ENCODE peak calls at places on chromosome 17, in nine cellular contexts. Q is sigmoid colon, R is HCT116, K is upper lobe of left lung, Z is endothelial cell of umbilical vein, F is K562, V is Panc1, W is transverse colon, A is GM23338. S is an unnamed sample.

GRCh38 chr17:59327891-59328290 is 3.6 kb upstream of the YPEL2 start:
- DNase-seq in Q (no peak), R (no peak), K (no peak), Z (no peak), F (no peak), V (no peak), W (no peak), A (no peak), S (peak)

GRCh38 chr17:81121841-81122733 is 43.2 kb upstream of the PVALEF start:
- DNase-seq in Q (no peak), R (no peak), K (peak), Z (no peak), F (no peak), V (no peak), W (no peak), A (peak), S (no peak)

GRCh38 chr17:1693339-1693738 is 8.7 kb upstream of the PRPF8 start:
- DNase-seq in Q (no peak), R (no peak), K (no peak), Z (no peak), F (no peak), V (no peak), W (no peak), A (no peak), S (no peak)

GRCh38 chr17:67606896-67607604 is 110.7 kb upstream of the NOL11 start:
- DNase-seq in Q (no peak), R (no peak), K (no peak), Z (peak), F (no peak), V (no peak), W (no peak), A (peak), S (peak)

GRCh38 chr17:42276609-42277341 is 584 bp upstream of the STAT5B start:
- DNase-seq in Q (peak), R (no peak), K (no peak), Z (peak), F (peak), V (no peak), W (peak), A (peak), S (peak)

GRCh38 chr17:59572301-59572924 is 7.0 kb downstream of the DHX40 start:
- DNase-seq in Q (no peak), R (no peak), K (no peak), Z (no peak), F (no peak), V (no peak), W (no peak), A (no peak), S (no peak)

GRCh38 chr17:81809556-81809998 is 5.6 kb downstream of the GCGR start:
- DNase-seq in Q (no peak), R (no peak), K (no peak), Z (no peak), F (no peak), V (no peak), W (no peak), A (no peak), S (no peak)

GRCh38 chr17:47884905-47885735 is 10.9 kb upstream of the SP2 start:
- DNase-seq in Q (no peak), R (no peak), K (no peak), Z (no peak), F (no peak), V (no peak), W (peak), A (peak), S (no peak)

GRCh38 chr17:36482611-36483504 is 3.6 kb upstream of the ZNHIT3 start:
- DNase-seq in Q (peak), R (peak), K (peak), Z (peak), F (peak), V (peak), W (peak), A (peak), S (peak)

GRCh38 chr17:47239663-47240374 is 13.8 kb upstream of the ITGB3 start:
- DNase-seq in Q (peak), R (peak), K (peak), Z (peak), F (no peak), V (peak), W (peak), A (no peak), S (peak)

GRCh38 chr17:75633484-75634375 is 496 bp downstream of the SMIM5 start:
- DNase-seq in Q (peak), R (peak), K (peak), Z (peak), F (peak), V (peak), W (peak), A (peak), S (peak)

GRCh38 chr17:38572665-38573365 is 32.9 kb downstream of the SRCIN1 start:
- DNase-seq in Q (no peak), R (no peak), K (peak), Z (no peak), F (peak), V (no peak), W (no peak), A (peak), S (peak)

GRCh38 chr17:82713015-82713723 is 3.3 kb upstream of the FN3KRP start:
- DNase-seq in Q (no peak), R (no peak), K (peak), Z (no peak), F (no peak), V (no peak), W (no peak), A (no peak), S (no peak)

GRCh38 chr17:76512366-76513305 is 11.4 kb upstream of the RHBDF2 start:
- DNase-seq in Q (no peak), R (no peak), K (no peak), Z (no peak), F (no peak), V (no peak), W (no peak), A (no peak), S (no peak)

GRCh38 chr17:49843774-49844350 is 4.0 kb downstream of the TAC4 start:
- DNase-seq in Q (peak), R (no peak), K (no peak), Z (peak), F (peak), V (no peak), W (no peak), A (peak), S (no peak)

GRCh38 chr17:53061446-53061845 is 761.3 kb upstream of the KIF2B start:
- DNase-seq in Q (no peak), R (no peak), K (no peak), Z (no peak), F (no peak), V (no peak), W (no peak), A (peak), S (no peak)

GRCh38 chr17:74866198-74866835 is 6.5 kb downstream of the FDXR start:
- DNase-seq in Q (no peak), R (no peak), K (no peak), Z (no peak), F (no peak), V (no peak), W (no peak), A (no peak), S (no peak)

GRCh38 chr17:31571124-31571892 is 179.8 kb downstream of the RAB11FIP4 start:
- DNase-seq in Q (peak), R (no peak), K (peak), Z (no peak), F (no peak), V (no peak), W (peak), A (no peak), S (no peak)
- TF ChIP-seq POLR2AphosphoS5 in Q (peak), R (no peak), K (no peak), Z (no peak), F (no peak), V (no peak), W (no peak), A (no peak), S (peak)

GRCh38 chr17:37488607-37489196 is 989 bp upstream of the DUSP14 start:
- DNase-seq in Q (peak), R (peak), K (no peak), Z (peak), F (peak), V (peak), W (peak), A (peak), S (peak)
- TF ChIP-seq POLR2AphosphoS5 in Q (peak), R (peak), K (peak), Z (peak), F (no peak), V (no peak), W (peak), A (peak), S (peak)

GRCh38 chr17:45043268-45043681 is 8.2 kb downstream of the DCAKD start:
- DNase-seq in Q (peak), R (no peak), K (peak), Z (no peak), F (no peak), V (no peak), W (no peak), A (no peak), S (peak)
- TF ChIP-seq POLR2AphosphoS5 in Q (no peak), R (no peak), K (no peak), Z (no peak), F (no peak), V (no peak), W (no peak), A (no peak), S (no peak)

DNA sequence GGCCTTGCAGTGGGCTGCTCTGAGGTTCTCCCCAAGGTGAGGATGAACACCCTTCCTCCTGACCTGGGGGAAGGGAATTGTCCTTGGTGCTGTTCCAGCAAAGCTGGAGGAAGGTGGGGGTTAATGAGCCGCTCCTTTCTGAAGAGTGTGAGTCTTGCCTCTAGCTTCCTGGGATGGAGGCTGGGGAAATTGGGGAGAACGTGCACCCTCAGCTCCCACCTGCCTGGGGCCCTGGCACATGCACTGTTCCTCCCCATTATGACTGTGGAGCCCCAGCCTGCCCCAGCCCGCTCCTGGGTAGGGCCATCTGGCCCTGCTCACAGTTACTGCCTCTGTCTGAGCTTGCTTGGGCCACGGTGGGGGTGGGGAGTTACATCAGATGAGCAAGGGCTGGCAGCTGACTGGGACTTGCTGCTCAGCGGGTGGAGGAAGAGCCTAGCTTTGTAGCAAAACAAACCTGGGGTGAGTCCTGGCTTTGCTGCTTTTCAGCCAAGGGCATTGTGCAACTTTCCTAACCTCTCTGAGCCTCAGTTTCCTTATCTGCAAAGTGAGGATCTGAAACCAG is 11.1 kb downstream of the TNS4 start:
- DNase-seq in Q (peak), R (no peak), K (no peak), Z (no peak), F (no peak), V (no peak), W (peak), A (peak), S (peak)
- TF ChIP-seq POLR2AphosphoS5 in Q (peak), R (no peak), K (peak), Z (no peak), F (no peak), V (no peak), W (peak), A (peak), S (peak)

GRCh38 chr17:64240741-64241347 is 22.2 kb downstream of the TEX2 start:
- DNase-seq in Q (peak), R (no peak), K (no peak), Z (peak), F (no peak), V (no peak), W (peak), A (no peak), S (peak)
- TF ChIP-seq POLR2AphosphoS5 in Q (peak), R (no peak), K (peak), Z (no peak), F (no peak), V (no peak), W (no peak), A (no peak), S (peak)

S was measured in SK-N-SH.